ENCODE peak calls at places on chromosomes 6 and 20, in eight cellular contexts. B is body of pancreas, U is H54, G is NB4, S is lower leg skin, D is heart left ventricle, Q is HCT116, R is ovary. C is an unnamed sample.
A peak's percentile ranks its signal among the peaks of the same experiment; 100 is the strongest.

GRCh38 chr20:1567392-1568165 is 10.1 kb upstream of the SIRPD start:
- DNase-seq in B (no peak), U (peak; percentile 59), G (peak; percentile 55), S (no peak), D (no peak), Q (peak; percentile 8), R (no peak), C (no peak)

GRCh38 chr6:163750436-163751031 is 336.0 kb downstream of the QKI start:
- DNase-seq in B (no peak), U (no peak), G (no peak), S (no peak), D (peak; percentile 70), Q (no peak), R (no peak), C (no peak)

GRCh38 chr20:62964700-62965099 is 12.2 kb downstream of the SLC17A9 start:
- DNase-seq in B (no peak), U (no peak), G (no peak), S (no peak), D (no peak), Q (no peak), R (no peak), C (no peak)

GRCh38 chr6:169895926-169896761 is 144.7 kb downstream of the ERMARD start:
- DNase-seq in B (no peak), U (no peak), G (no peak), S (peak; percentile 81), D (no peak), Q (no peak), R (no peak), C (no peak)

GRCh38 chr6:170596426-170596825 is 12.0 kb upstream of the PDCD2 start:
- DNase-seq in B (no peak), U (no peak), G (no peak), S (no peak), D (no peak), Q (no peak), R (no peak), C (no peak)

GRCh38 chr6:89146748-89147715 is 1.2 kb downstream of the PM20D2 start:
- DNase-seq in B (no peak), U (peak; percentile 19), G (peak; percentile 64), S (no peak), D (no peak), Q (peak; percentile 18), R (no peak), C (peak; percentile 48)

GRCh38 chr6:41073968-41074691 is 1.4 kb downstream of the NFYA start:
- DNase-seq in B (no peak), U (no peak), G (peak; percentile 52), S (no peak), D (no peak), Q (no peak), R (no peak), C (peak; percentile 61)

GRCh38 chr6:146355521-146356100 is 188.0 kb upstream of the RAB32 start:
- DNase-seq in B (no peak), U (no peak), G (no peak), S (no peak), D (no peak), Q (no peak), R (no peak), C (no peak)

GRCh38 chr20:57661201-57662027 is 41.2 kb upstream of the ZBP1 start:
- DNase-seq in B (peak; percentile 4), U (no peak), G (no peak), S (peak; percentile 85), D (peak; percentile 33), Q (no peak), R (peak; percentile 18), C (no peak)

GRCh38 chr6:13485303-13485702 is 2.1 kb downstream of the GFOD1 start:
- DNase-seq in B (no peak), U (no peak), G (no peak), S (no peak), D (no peak), Q (no peak), R (no peak), C (peak; percentile 27)

GRCh38 chr6:13487122-13488014 is at the start of gene GFOD1:
- DNase-seq in B (peak; percentile 90), U (peak; percentile 96), G (peak; percentile 94), S (peak; percentile 97), D (peak; percentile 95), Q (peak; percentile 42), R (peak; percentile 63), C (peak; percentile 92)

GRCh38 chr6:13486679-13487121 is 700 bp downstream of the GFOD1 start:
- DNase-seq in B (peak; percentile 56), U (peak; percentile 84), G (peak; percentile 81), S (peak; percentile 92), D (peak; percentile 68), Q (no peak), R (peak; percentile 17), C (peak; percentile 87)

GRCh38 chr6:13484827-13485226 is 2.6 kb downstream of the GFOD1 start:
- DNase-seq in B (no peak), U (no peak), G (no peak), S (no peak), D (no peak), Q (no peak), R (no peak), C (no peak)

GRCh38 chr6:13485923-13486557 is 1.4 kb downstream of the GFOD1 start:
- DNase-seq in B (peak; percentile 46), U (peak; percentile 67), G (peak; percentile 83), S (no peak), D (peak; percentile 52), Q (no peak), R (peak; percentile 11), C (peak; percentile 83)
- TF ChIP-seq POLR2A in B (no peak), U (no peak), G (no peak), S (no peak), D (no peak), Q (no peak), R (no peak), C (peak; percentile 54)

DNA sequence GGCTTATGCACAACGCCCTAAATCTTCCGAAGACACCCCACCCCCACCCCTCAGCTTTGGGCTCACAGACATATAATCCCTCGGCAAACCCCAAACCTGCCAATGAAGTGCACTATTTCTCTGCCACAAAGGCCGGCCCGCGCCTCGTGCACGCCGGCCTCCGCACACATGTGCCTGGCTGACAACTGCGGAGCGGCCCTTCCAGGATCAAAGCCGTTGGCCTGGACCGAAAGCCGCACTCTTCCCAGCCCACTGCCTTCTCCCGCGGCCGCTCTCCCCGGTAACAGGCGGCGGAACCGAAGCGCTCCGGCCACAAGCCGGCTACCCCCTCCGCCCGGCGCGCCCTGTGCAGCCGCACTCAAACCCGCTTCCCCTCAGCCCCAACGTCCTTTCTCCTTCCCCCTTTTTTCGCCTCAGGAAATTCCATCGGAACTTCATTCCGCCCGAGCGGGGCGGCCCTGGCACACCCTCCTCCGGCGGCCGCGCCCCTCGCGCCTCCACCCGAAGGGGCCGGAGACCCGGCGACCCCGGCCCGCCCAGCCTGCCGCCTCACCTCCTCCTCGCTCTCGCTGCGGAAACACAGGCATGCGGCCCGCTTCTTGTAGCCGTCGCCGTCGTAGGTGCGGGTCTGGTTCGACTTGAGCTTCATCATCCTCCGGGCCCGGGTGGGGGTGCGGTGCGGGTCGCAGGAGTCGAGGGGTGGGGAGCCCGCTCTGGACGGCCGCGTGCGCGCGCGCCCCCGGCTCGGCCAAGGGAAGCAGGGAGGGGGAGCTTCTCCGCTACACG is 565 bp downstream of the NUDT3 start:
- DNase-seq in B (peak; percentile 67), U (peak; percentile 41), G (peak; percentile 86), S (peak; percentile 91), D (peak; percentile 64), Q (no peak), R (peak; percentile 32), C (peak; percentile 83)
- TF ChIP-seq POLR2A in B (peak; percentile 24), U (peak; percentile 19), G (peak; percentile 19), S (no peak), D (no peak), Q (no peak), R (no peak), C (peak; percentile 3)

DNA sequence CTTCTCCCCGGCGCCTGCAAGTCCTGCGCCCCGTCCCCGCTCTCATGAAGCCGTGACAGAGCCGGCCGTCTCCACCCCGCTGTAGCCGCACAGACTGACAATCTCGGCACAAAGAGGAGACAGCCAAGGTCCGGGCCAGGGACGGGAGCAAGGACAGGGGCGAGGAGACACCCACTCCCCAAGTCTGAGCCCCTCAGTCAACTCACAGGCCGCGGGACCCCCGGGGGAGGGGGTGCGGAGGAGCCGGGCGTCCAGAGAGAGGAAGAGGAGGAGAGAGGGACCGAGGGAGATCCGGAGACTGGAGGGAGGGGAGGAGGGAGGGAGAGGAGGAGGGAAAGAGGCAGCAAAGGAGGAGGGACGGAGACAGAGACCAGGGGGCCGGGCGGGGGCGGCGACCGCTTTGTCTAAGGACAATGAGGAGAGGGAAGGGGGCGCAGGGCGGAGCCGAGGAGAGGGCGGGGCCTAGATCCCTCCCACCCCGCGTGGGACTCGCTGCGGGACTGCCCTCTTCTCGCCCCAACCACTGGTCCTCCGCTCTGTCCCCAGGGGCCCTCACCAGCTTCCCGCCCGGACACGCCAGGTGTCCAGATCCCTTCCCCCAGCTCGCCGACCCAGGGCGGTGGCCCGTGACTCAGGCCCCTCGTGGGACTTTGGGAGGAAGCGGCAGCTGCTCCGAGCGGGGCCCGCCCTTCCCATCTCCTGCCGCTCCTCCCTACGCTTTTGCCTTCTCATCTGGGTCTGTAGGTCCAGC is 638 bp upstream of the PPP1R18 start:
- DNase-seq in B (peak; percentile 82), U (peak; percentile 92), G (peak; percentile 99), S (peak; percentile 99), D (peak; percentile 97), Q (no peak), R (peak; percentile 93), C (peak; percentile 51)
- TF ChIP-seq POLR2A in B (peak; percentile 59), U (peak; percentile 54), G (no peak), S (no peak), D (no peak), Q (peak; percentile 67), R (peak; percentile 64), C (peak; percentile 33)

GRCh38 chr20:14536738-14537137 is 199.3 kb upstream of the FLRT3 start:
- DNase-seq in B (no peak), U (no peak), G (no peak), S (no peak), D (no peak), Q (no peak), R (no peak), C (no peak)
- TF ChIP-seq POLR2A in B (no peak), U (no peak), G (no peak), S (no peak), D (no peak), Q (no peak), R (no peak), C (no peak)

DNA sequence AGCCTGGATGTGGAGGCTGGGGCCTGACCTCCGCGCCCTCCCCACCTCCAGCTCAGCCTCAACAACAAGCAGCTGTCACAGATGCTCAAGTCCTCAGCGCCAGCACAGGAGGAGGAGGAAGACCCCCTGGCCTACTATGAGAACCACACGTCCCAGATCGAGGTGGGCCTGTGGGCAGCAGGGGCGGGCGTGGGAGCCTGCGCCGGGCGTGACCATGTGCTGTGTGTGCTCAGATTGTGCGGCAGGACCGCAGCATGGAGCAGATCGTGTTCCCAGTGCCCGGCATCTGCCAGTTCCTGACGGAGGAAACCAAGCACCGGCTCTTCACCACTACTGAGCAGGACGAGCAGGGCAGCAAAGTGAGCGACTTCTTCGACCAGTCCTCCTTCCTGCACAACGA is 23.5 kb downstream of the UQCC2 start:
- DNase-seq in B (no peak), U (no peak), G (no peak), S (no peak), D (no peak), Q (no peak), R (no peak), C (no peak)
- TF ChIP-seq POLR2A in B (no peak), U (no peak), G (no peak), S (no peak), D (no peak), Q (no peak), R (no peak), C (no peak)

DNA sequence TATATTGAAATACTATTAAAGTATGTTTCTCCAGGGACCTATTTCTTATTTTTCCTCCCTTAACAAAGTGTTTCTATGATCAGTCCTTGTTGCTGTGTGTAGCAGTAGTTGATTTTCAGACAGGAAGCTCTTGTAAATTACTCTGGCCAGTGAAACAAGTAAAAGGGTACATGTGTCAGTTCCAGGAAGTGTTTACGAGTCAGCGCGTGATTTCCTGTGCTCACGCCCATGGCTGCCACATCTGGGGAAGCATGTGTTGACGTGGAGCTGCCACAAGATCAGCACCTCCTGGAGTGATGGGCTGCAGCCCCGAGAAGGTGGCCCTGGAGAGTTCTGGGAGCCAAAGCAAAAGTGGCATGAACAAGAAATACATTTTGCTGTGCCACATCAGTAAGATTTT is 38.6 kb upstream of the GGTLC1 start:
- DNase-seq in B (peak; percentile 22), U (no peak), G (peak; percentile 16), S (peak; percentile 94), D (peak; percentile 71), Q (no peak), R (no peak), C (no peak)
- TF ChIP-seq POLR2A in B (no peak), U (no peak), G (no peak), S (no peak), D (no peak), Q (no peak), R (no peak), C (no peak)